ENCODE peak calls at places on chromosomes 3 and 15, in four cellular contexts. One of them, this sample, is unnamed.

GRCh38 chr3:55620361-55621025 is 133.4 kb upstream of the WNT5A start:
- DNase-seq in GM12891: no peak
- DNase-seq in GM12878: peak
- DNase-seq in HL-60: no peak
- DNase-seq in this sample: no peak

GRCh38 chr15:90836296-90836871 is 32.0 kb upstream of the FURIN start:
- DNase-seq in GM12891: no peak
- DNase-seq in GM12878: no peak
- DNase-seq in HL-60: no peak
- DNase-seq in this sample: peak

GRCh38 chr3:113628788-113629187 is 67.7 kb downstream of the USF3 start:
- DNase-seq in GM12891: no peak
- DNase-seq in GM12878: no peak
- DNase-seq in HL-60: no peak
- DNase-seq in this sample: no peak

GRCh38 chr15:84685304-84685703 is 27.3 kb upstream of the NMB start:
- DNase-seq in GM12891: no peak
- DNase-seq in GM12878: no peak
- DNase-seq in HL-60: no peak
- DNase-seq in this sample: no peak

GRCh38 chr15:76756371-76756770 is 148.8 kb downstream of the SCAPER start:
- DNase-seq in GM12891: no peak
- DNase-seq in GM12878: no peak
- DNase-seq in HL-60: no peak
- DNase-seq in this sample: no peak

GRCh38 chr15:89760303-89761008 is 9.4 kb upstream of the MESP1 start:
- DNase-seq in GM12891: peak
- DNase-seq in GM12878: no peak
- DNase-seq in HL-60: peak
- DNase-seq in this sample: peak

GRCh38 chr3:110243081-110243480 is 828.5 kb upstream of the NECTIN3 start:
- DNase-seq in GM12891: no peak
- DNase-seq in GM12878: no peak
- DNase-seq in HL-60: no peak
- DNase-seq in this sample: no peak

GRCh38 chr15:34708422-34708821 is 46.4 kb downstream of the GJD2 start:
- DNase-seq in GM12891: no peak
- DNase-seq in GM12878: no peak
- DNase-seq in HL-60: peak
- DNase-seq in this sample: peak

GRCh38 chr15:31111091-31111647 is 9.6 kb upstream of the TRPM1 start:
- DNase-seq in GM12891: no peak
- DNase-seq in GM12878: no peak
- DNase-seq in HL-60: no peak
- DNase-seq in this sample: no peak

GRCh38 chr3:125587039-125587664 is 8.1 kb downstream of the OSBPL11 start:
- DNase-seq in GM12891: no peak
- DNase-seq in GM12878: no peak
- DNase-seq in HL-60: no peak
- DNase-seq in this sample: no peak

GRCh38 chr15:97881568-97881967 is 78.9 kb upstream of the ARRDC4 start:
- DNase-seq in GM12891: no peak
- DNase-seq in GM12878: no peak
- DNase-seq in HL-60: no peak
- DNase-seq in this sample: no peak

GRCh38 chr3:140630866-140631265 is 47.0 kb upstream of the TRIM42 start:
- DNase-seq in GM12891: no peak
- DNase-seq in GM12878: no peak
- DNase-seq in HL-60: no peak
- DNase-seq in this sample: no peak

DNA sequence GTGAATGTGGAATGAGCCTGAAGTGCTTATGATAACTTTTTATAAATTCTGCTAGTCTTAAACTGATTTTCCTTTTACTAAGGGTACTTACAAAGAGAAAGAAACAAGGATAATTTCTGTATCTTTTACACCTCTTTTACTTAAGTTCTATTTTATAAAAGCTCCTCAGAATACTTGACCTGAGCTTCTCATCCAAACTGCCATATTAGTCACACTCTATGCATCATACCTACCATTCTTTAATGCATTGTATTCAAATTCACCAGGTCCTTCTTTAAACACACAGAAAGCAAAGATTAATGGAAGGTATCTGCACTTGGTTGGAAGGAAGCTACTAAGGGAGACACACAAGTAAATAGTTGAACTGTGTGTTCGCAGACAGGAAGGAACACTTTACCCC is 1.6 kb upstream of the TOPAZ1 start:
- DNase-seq in GM12891: no peak
- DNase-seq in GM12878: no peak
- DNase-seq in HL-60: no peak
- DNase-seq in this sample: no peak
- TF ChIP-seq SPI1 in GM12891: no peak
- TF ChIP-seq SPI1 in GM12878: no peak
- TF ChIP-seq SPI1 in HL-60: no peak
- TF ChIP-seq SPI1 in this sample: no peak

GRCh38 chr3:186303985-186304384 is 58.0 kb downstream of the DGKG start:
- DNase-seq in GM12891: no peak
- DNase-seq in GM12878: no peak
- DNase-seq in HL-60: no peak
- DNase-seq in this sample: no peak

DNA sequence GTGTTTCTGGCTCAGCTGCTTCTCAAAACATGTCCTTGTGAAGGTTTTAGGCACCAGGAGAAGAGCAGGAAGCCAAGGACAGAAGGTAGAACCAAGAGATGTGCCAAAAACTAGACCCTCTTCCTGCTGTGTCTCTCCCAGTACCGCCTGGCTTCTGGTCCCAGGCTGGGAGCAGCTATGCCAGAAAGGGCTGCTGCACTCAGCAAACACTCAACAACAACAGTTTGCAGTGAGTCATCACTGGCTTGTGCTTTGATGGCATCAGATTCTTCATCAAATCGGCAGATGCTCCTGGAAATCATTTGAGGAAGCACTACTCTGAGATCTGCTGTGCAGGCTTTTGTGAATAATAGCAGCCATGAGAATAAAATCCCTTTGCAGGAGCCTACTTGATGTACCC is 63.2 kb downstream of the DGKG start:
- DNase-seq in GM12891: no peak
- DNase-seq in GM12878: no peak
- DNase-seq in HL-60: no peak
- DNase-seq in this sample: no peak
- TF ChIP-seq SPI1 in GM12891: no peak
- TF ChIP-seq SPI1 in GM12878: no peak
- TF ChIP-seq SPI1 in HL-60: no peak
- TF ChIP-seq SPI1 in this sample: no peak

DNA sequence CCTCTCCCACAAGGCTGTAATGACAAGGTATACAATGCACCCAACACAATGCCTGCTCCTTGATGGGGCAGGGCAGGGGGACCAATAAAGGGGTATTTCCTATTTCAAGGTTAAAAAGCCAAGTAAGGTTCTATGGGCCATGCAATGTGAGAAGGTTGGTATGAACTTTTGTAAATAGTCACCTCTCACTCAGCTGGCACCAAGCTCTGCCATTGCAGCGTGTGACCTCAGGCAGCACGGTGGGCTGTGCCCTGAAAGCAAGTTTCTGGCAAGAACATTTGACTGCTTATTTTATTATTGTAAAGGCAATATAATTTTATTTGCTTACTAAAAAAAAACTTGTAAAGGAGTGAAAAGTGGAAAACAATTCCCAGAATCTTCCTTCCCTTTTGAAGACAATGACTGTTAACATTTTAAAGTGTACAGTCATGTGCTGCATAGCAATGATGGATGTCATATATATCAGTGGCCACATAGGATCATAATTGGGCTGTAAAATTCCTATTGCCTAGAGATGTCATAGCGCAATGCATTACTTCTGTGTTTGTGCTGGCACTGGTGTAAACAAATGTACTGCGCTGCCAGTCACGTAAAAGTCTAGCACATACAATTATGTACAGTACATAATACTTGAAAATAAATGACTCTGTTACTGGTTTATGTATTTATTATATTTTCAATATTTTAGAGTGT is 167.3 kb upstream of the RORA start:
- DNase-seq in GM12891: no peak
- DNase-seq in GM12878: no peak
- DNase-seq in HL-60: no peak
- DNase-seq in this sample: no peak
- TF ChIP-seq SPI1 in GM12891: no peak
- TF ChIP-seq SPI1 in GM12878: no peak
- TF ChIP-seq SPI1 in HL-60: no peak
- TF ChIP-seq SPI1 in this sample: no peak

DNA sequence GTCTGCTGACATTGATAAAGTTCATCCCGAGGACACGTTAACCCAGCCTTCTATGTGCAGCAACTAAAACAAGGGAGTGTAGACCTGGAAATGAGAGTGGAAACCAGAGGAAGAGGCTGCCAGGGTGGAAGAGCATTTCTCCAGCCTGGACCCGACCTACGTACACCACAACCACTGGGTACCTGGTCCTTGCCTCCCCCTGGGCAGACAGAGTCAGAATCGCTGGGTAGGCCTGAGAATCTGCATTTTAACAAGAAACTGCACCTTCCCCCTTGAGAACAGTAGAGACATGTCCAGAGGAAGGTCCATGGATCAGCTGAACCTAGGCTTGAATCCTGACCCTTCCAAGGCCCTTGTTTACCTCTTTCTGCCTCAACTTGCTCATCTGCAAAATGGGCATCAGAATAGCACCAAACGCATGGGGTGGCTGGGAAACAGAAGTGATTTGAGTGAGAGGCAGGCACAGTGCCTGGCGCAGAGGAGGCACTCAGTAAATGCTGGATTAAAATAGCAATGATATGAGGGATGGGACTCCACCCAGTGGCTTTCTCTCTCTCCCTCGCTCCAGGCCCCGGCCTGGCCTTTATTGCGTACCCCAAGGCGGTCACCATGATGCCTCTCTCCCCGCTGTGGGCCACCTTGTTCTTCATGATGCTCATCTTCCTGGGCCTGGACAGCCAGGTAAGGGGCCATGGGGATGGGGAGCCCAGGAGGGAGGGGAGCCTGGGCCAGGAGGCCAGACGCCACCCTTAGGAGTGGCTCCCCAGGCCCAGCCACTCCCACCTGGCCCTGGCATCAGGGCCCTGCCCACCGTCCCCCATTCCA is 66.9 kb upstream of the SLC6A1 start:
- DNase-seq in GM12891: no peak
- DNase-seq in GM12878: no peak
- DNase-seq in HL-60: no peak
- DNase-seq in this sample: no peak
- TF ChIP-seq SPI1 in GM12891: no peak
- TF ChIP-seq SPI1 in GM12878: no peak
- TF ChIP-seq SPI1 in HL-60: no peak
- TF ChIP-seq SPI1 in this sample: no peak

GRCh38 chr3:71305246-71306206 is 278.0 kb downstream of the FOXP1 start:
- DNase-seq in GM12891: no peak
- DNase-seq in GM12878: no peak
- DNase-seq in HL-60: no peak
- DNase-seq in this sample: no peak
- TF ChIP-seq SPI1 in GM12891: no peak
- TF ChIP-seq SPI1 in GM12878: no peak
- TF ChIP-seq SPI1 in HL-60: no peak
- TF ChIP-seq SPI1 in this sample: no peak